ENCODE peak calls at places on chromosomes 2 and 18, in four cellular contexts. P is stomach, X is spleen, C is transverse colon. A is an unnamed sample.
A peak's percentile ranks its signal among the peaks of the same experiment; 100 is the strongest.

GRCh38 chr18:70494524-70494923 is 205.7 kb downstream of the SOCS6 start:
- DNase-seq in C (no peak), P (no peak), X (no peak), A (no peak)

GRCh38 chr18:12882416-12882815 is 1.6 kb downstream of the PTPN2 start:
- DNase-seq in P (no peak), X (no peak), C (no peak), A (no peak)

GRCh38 chr2:118169359-118170005 is 81.2 kb downstream of the INSIG2 start:
- DNase-seq in C (no peak), X (peak; percentile 89), P (no peak), A (peak; percentile 34)

GRCh38 chr18:7395566-7395965 is 164.7 kb downstream of the LRRC30 start:
- DNase-seq in X (no peak), P (no peak), C (no peak), A (no peak)

GRCh38 chr18:31291688-31292087 is 26.3 kb upstream of the DSG1 start:
- DNase-seq in X (no peak), C (no peak), P (no peak), A (no peak)

GRCh38 chr18:13597068-13597467 is 129.3 kb downstream of the FAM210A start:
- DNase-seq in P (no peak), X (no peak), C (no peak), A (no peak)

GRCh38 chr2:236938126-236938525 is 147.6 kb upstream of the COPS8 start:
- DNase-seq in C (no peak), X (no peak), P (no peak), A (no peak)

GRCh38 chr2:105746177-105747080 is 1.7 kb downstream of the NCK2 start:
- DNase-seq in P (peak; percentile 89), X (peak; percentile 96), C (peak; percentile 89), A (peak; percentile 44)

GRCh38 chr2:235514627-235515363 is 21.0 kb downstream of the AGAP1 start:
- DNase-seq in X (no peak), C (peak; percentile 81), P (no peak), A (no peak)

GRCh38 chr2:16264931-16265540 is 324.7 kb downstream of the MYCN start:
- DNase-seq in X (no peak), P (no peak), C (no peak), A (no peak)

GRCh38 chr2:131050896-131051295 is 42.4 kb downstream of the FAM168B start:
- DNase-seq in C (no peak), X (no peak), P (no peak), A (no peak)

GRCh38 chr2:121194626-121195025 is 90.4 kb downstream of the TFCP2L1 start:
- DNase-seq in X (peak; percentile 41), C (no peak), P (no peak), A (no peak)

GRCh38 chr2:170842785-170843184 is 26.1 kb downstream of the GAD1 start:
- DNase-seq in P (no peak), C (no peak), X (no peak), A (no peak)

GRCh38 chr2:46942143-46942526 is 26.5 kb upstream of the MCFD2 start:
- DNase-seq in C (peak; percentile 75), P (peak; percentile 50), X (peak; percentile 93), A (no peak)

GRCh38 chr2:166651080-166651675 is 157.1 kb upstream of the SCN7A start:
- DNase-seq in X (no peak), P (no peak), C (no peak), A (no peak)

GRCh38 chr2:96964221-96964905 is 22.0 kb downstream of the FAM178B start:
- DNase-seq in C (no peak), P (no peak), X (peak; percentile 32), A (no peak)

GRCh38 chr2:136306801-136307200 is 188.9 kb upstream of the CXCR4 start:
- DNase-seq in C (no peak), P (no peak), X (no peak), A (no peak)

GRCh38 chr2:84492571-84492970 is 23.7 kb upstream of the DNAH6 start:
- DNase-seq in C (no peak), P (no peak), X (no peak), A (no peak)

GRCh38 chr2:2142350-2142749 is 188.7 kb downstream of the MYT1L start:
- DNase-seq in C (no peak), X (no peak), P (no peak), A (no peak)

GRCh38 chr2:156908825-156909224 is 348.7 kb upstream of the GALNT5 start:
- DNase-seq in X (no peak), P (no peak), C (no peak), A (no peak)

GRCh38 chr18:36187138-36187825 is at the start of gene MOCOS:
- DNase-seq in P (peak; percentile 89), X (peak; percentile 90), C (peak; percentile 90), A (peak; percentile 91)

GRCh38 chr2:100786297-100786658 is 33.7 kb upstream of the NPAS2 start:
- DNase-seq in P (peak; percentile 40), X (no peak), C (peak; percentile 31), A (no peak)

GRCh38 chr2:187294043-187294442 is 154.0 kb downstream of the CALCRL start:
- DNase-seq in C (no peak), P (no peak), X (no peak), A (no peak)

GRCh38 chr2:164430166-164430783 is 191.0 kb downstream of the GRB14 start:
- DNase-seq in P (no peak), X (no peak), C (no peak), A (no peak)

GRCh38 chr2:169131587-169132512 is 62.5 kb downstream of the DHRS9 start:
- DNase-seq in P (no peak), C (no peak), X (no peak), A (no peak)

GRCh38 chr2:239465017-239466001 is 64.5 kb upstream of the HDAC4 start:
- DNase-seq in P (peak; percentile 53), X (peak; percentile 84), C (peak; percentile 70), A (peak; percentile 23)

GRCh38 chr2:176106636-176107539 is at the start of gene HOXD11:
- DNase-seq in P (no peak), C (peak; percentile 66), X (no peak), A (peak; percentile 53)

GRCh38 chr2:105361132-105361889 is 24.0 kb downstream of the C2orf49 start:
- DNase-seq in X (no peak), P (no peak), C (no peak), A (no peak)

GRCh38 chr2:83143946-83144345 is 1315.1 kb downstream of the SUCLG1 start:
- DNase-seq in X (no peak), P (no peak), C (no peak), A (no peak)

GRCh38 chr2:96109931-96110511 is 6.3 kb downstream of the ADRA2B start:
- DNase-seq in C (no peak), X (peak; percentile 72), P (no peak), A (no peak)

GRCh38 chr18:35780937-35781336 is 191.5 kb upstream of the RMP24 start:
- DNase-seq in P (no peak), X (no peak), C (no peak), A (no peak)

GRCh38 chr2:190783513-190784263 is 96.9 kb upstream of the GLS start:
- DNase-seq in C (no peak), P (no peak), X (no peak), A (no peak)

GRCh38 chr18:24792164-24792563 is 331.7 kb downstream of the HRH4 start:
- DNase-seq in P (no peak), X (no peak), C (no peak), A (no peak)

GRCh38 chr18:68177807-68178702 is 536.9 kb downstream of the TMX3 start:
- DNase-seq in P (peak; percentile 25), C (no peak), X (no peak), A (no peak)

GRCh38 chr2:127193948-127194267 is 26.2 kb downstream of the CYP27C1 start:
- DNase-seq in X (no peak), C (no peak), P (no peak), A (no peak)

GRCh38 chr2:111139637-111140317 is 19.1 kb downstream of the BCL2L11 start:
- DNase-seq in P (peak; percentile 52), C (no peak), X (no peak), A (no peak)

GRCh38 chr2:233083782-233084181 is 23.6 kb downstream of the INPP5D start:
- DNase-seq in C (no peak), X (no peak), P (no peak), A (no peak)
- H3K27ac ChIP-seq in C (peak overlapping the region; percentile 77), X (peak overlapping the region; percentile 79), P (peak overlapping the region; percentile 74), A (no peak overlapping the region)

DNA sequence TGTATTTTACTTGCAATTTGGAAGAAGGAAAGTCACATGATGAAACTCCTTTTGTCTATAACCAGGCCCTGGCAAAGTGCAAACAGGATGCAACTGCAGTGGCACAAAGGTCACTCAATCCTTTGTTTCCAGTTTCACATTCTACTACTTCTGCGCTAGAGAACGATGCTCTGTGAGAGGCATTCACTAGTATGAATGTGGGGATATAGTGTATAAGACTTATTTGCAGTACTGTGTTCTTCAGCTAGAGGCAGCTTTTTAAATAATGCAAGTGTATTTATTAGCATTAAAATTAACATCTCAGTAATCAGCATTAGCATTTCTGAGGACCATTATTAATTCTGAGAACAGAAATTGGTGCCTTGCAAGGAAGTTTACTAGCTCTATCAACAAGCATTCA is 68.9 kb downstream of the PRPF40A start:
- DNase-seq in C (no peak), P (no peak), X (no peak), A (no peak)
- TF ChIP-seq POLR2A in C (no peak), P (no peak), X (no peak), A (no peak)

DNA sequence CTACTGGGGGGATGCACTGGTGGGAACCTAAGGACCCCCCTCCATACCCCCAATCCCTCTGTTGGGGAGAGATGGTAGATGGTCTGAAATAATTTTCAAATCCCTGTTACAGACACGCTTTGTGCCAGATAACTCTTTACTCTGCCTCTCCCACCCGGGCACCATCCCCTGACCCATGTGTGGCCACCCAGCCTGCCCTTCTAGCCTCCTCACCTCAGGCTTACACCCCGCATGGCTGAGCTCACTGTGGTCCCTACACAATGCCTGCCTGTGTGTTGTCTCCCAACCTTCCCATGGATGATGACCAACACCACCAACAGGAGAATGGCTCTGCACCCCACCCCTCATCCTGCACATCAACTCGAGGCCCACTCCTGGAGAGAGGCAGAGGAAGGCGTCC is 15.0 kb downstream of the SPEG start:
- DNase-seq in P (no peak), C (no peak), X (no peak), A (no peak)
- H3K27ac ChIP-seq in P (peak overlapping the region; percentile 95), C (peak overlapping the region; percentile 83), X (no peak overlapping the region), A (no peak overlapping the region)

GRCh38 chr2:196171248-196171871 is at the start of gene STK17B:
- DNase-seq in X (peak; percentile 99), P (peak; percentile 96), C (peak; percentile 98), A (peak; percentile 88)
- TF ChIP-seq POLR2A in X (peak; percentile 97), P (peak; percentile 94), C (peak; percentile 98), A (peak; percentile 25)